ENCODE peak calls at places on chromosome 15, in nine cellular contexts. O is stomach; I is A549; N is tibial artery; X is colonic mucosa; K is upper lobe of right lung; Q is CD4-positive, alpha-beta T cell; Y is spleen; W is pancreas. P is an unnamed sample.

GRCh38 chr15:100345438-100345837 is 3.7 kb upstream of the ADAMTS17 start:
- DNase-seq in O (no peak), I (no peak), N (no peak), X (no peak), K (no peak), Q (no peak), Y (no peak), W (no peak), P (no peak)

GRCh38 chr15:41866263-41866703 is 27.6 kb downstream of the SPTBN5 start:
- DNase-seq in O (no peak), I (no peak), N (no peak), X (no peak), K (no peak), Q (no peak), Y (no peak), W (no peak), P (no peak)

GRCh38 chr15:28960979-28961378 is 75.2 kb downstream of the APBA2 start:
- DNase-seq in O (no peak), I (peak), N (no peak), X (no peak), K (no peak), Q (no peak), Y (peak), W (no peak), P (no peak)

GRCh38 chr15:49225572-49226281 is 55.7 kb downstream of the GALK2 start:
- DNase-seq in O (peak), I (peak), N (no peak), X (no peak), K (no peak), Q (no peak), Y (no peak), W (no peak), P (no peak)

GRCh38 chr15:52527898-52528464 is 699 bp downstream of the MYO5A start:
- DNase-seq in O (peak), I (peak), N (peak), X (peak), K (no peak), Q (peak), Y (peak), W (peak), P (peak)

GRCh38 chr15:88323468-88323867 is 66.9 kb upstream of the NTRK3 start:
- DNase-seq in O (no peak), I (no peak), N (no peak), X (no peak), K (no peak), Q (no peak), Y (no peak), W (no peak), P (no peak)

GRCh38 chr15:26295331-26295730 is 432.2 kb upstream of the ATP10A start:
- DNase-seq in O (no peak), I (no peak), N (no peak), X (no peak), K (no peak), Q (no peak), Y (no peak), W (no peak), P (no peak)

GRCh38 chr15:59976480-59976879 is 27.6 kb upstream of the FOXB1 start:
- DNase-seq in O (no peak), I (no peak), N (no peak), X (no peak), K (no peak), Q (no peak), Y (no peak), W (no peak), P (no peak)

GRCh38 chr15:57932348-57932747 is 133.2 kb downstream of the ALDH1A2 start:
- DNase-seq in O (no peak), I (no peak), N (no peak), X (no peak), K (no peak), Q (no peak), Y (no peak), W (no peak), P (no peak)

DNA sequence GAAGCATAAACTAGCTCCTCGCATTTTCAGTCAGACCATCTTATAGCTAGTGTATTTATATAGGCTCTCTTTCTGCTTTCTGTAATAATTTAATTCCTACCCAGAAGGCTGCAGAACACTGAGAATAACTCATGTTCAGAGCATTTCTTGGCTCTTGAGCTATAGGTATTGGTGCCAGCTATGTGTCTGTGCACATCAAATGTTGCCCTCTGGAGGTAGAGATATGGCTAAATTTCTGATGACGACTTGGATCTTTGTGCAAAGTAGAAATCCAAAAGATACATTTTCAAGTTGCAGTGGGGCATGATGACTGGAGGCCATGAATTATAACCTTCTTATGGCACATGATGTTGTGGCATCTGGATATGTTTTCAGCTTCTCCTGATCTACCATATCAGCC is 336.2 kb upstream of the TPM1 start:
- DNase-seq in O (no peak), I (peak), N (no peak), X (no peak), K (no peak), Q (no peak), Y (no peak), W (no peak), P (no peak)
- TF ChIP-seq CTCF in O (no peak), I (peak), N (peak), X (no peak), K (no peak), Q (no peak), Y (no peak), W (no peak), P (no peak)

GRCh38 chr15:89397653-89398023 is 63.0 kb upstream of the POLG start:
- DNase-seq in O (no peak), I (no peak), N (no peak), X (no peak), K (no peak), Q (no peak), Y (no peak), W (no peak), P (no peak)

GRCh38 chr15:89399070-89399389 is 64.4 kb upstream of the POLG start:
- DNase-seq in O (no peak), I (no peak), N (no peak), X (no peak), K (no peak), Q (no peak), Y (no peak), W (no peak), P (no peak)

GRCh38 chr15:89400121-89400996 is 65.7 kb upstream of the POLG start:
- DNase-seq in O (no peak), I (peak), N (no peak), X (no peak), K (no peak), Q (no peak), Y (peak), W (no peak), P (no peak)

GRCh38 chr15:89400997-89401590 is 66.5 kb upstream of the POLG start:
- DNase-seq in O (no peak), I (no peak), N (no peak), X (no peak), K (no peak), Q (no peak), Y (no peak), W (no peak), P (no peak)

DNA sequence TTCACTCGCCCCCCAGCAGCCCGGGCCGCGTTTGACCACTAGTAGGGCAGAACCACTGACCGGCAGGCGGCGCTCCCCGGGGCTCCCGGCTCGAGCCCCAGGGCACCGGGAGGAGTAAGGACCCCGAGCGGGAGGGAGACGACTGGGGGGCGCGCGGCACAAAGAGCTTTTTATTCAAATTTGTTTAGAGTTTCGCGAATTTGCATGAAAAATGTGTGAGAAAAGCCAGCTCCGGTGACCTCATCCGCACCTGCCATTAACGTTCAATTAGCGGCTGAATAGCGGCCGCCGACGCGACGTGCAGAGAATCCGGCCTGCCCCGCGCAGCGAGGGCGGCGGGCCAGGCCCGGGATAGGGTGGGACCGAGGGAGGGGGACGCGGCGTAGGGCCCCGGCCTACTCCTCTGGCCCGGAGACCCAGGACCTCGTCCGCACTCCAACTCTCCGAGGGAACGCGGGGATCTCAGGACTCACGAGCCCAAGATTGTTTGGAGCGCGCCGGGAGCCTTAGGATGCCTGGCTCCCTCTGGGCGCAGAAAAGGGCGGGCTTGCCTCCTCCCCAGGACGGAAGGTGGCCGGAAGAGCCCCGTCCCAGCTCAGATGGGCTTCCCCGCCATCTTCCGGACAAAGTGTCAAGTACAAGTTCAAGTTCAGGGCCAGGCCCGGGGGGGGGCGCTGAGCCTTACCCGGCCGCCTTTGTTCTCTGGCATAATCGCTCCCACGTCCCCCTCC is 64.9 kb upstream of the POLG start:
- DNase-seq in O (no peak), I (peak), N (no peak), X (peak), K (no peak), Q (no peak), Y (peak), W (no peak), P (peak)
- TF ChIP-seq CTCF in O (no peak), I (peak), N (no peak), X (peak), K (peak), Q (peak), Y (peak), W (no peak), P (peak)

DNA sequence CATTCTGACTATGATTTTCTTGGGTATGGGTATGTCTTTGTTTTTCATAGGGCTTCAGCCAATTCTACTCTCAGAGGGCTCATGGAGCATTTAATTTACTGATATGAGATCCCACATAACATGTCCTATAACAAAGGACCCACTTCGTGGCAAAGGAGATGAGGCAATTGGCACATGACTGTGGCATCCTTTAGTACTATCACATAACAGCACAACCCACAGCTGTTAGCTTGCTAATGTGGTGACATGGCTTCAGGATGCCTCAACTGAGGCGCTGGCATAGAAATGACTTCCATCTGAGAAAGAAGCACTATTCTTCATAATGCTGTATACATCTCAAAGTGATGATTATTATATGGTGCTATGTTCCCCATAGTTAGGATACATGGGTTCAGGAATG is 48.1 kb upstream of the RFX7 start:
- DNase-seq in O (no peak), I (no peak), N (no peak), X (no peak), K (no peak), Q (no peak), Y (no peak), W (no peak), P (no peak)
- TF ChIP-seq CTCF in O (no peak), I (no peak), N (no peak), X (no peak), K (no peak), Q (no peak), Y (no peak), W (no peak), P (no peak)

GRCh38 chr15:75042730-75043508 is 19.5 kb downstream of the PPCDC start:
- DNase-seq in O (peak), I (peak), N (peak), X (peak), K (peak), Q (peak), Y (peak), W (peak), P (peak)
- TF ChIP-seq CTCF in O (peak), I (peak), N (peak), X (peak), K (peak), Q (no peak), Y (peak), W (peak), P (peak)

P was measured in GM13976.